ENCODE peak calls at places on chromosomes 11 and 22, in nine cellular contexts. One of them, this sample, is unnamed. For H3K36me3, the result is how much of the 10 kb centered on the place peaks cover.

GRCh38 chr11:29119691-29120328 is 897.0 kb downstream of the KCNA4 start:
- DNase-seq in colonic mucosa: no peak
- DNase-seq in heart left ventricle: no peak
- DNase-seq in tibial nerve: no peak
- DNase-seq in K562: no peak
- DNase-seq in ovary: no peak
- DNase-seq in PC-9: no peak
- DNase-seq in suprapubic skin: no peak
- DNase-seq in sigmoid colon: no peak
- DNase-seq in this sample: no peak

GRCh38 chr11:14249121-14249963 is 109.6 kb downstream of the RRAS2 start:
- DNase-seq in ovary: peak
- DNase-seq in K562: peak
- DNase-seq in heart left ventricle: no peak
- DNase-seq in colonic mucosa: peak
- DNase-seq in PC-9: no peak
- DNase-seq in suprapubic skin: peak
- DNase-seq in tibial nerve: peak
- DNase-seq in sigmoid colon: peak
- DNase-seq in this sample: peak

GRCh38 chr11:61332266-61332822 is 561 bp downstream of the DDB1 start:
- DNase-seq in suprapubic skin: no peak
- DNase-seq in heart left ventricle: no peak
- DNase-seq in tibial nerve: no peak
- DNase-seq in colonic mucosa: no peak
- DNase-seq in PC-9: no peak
- DNase-seq in K562: peak
- DNase-seq in ovary: no peak
- DNase-seq in sigmoid colon: no peak
- DNase-seq in this sample: peak

GRCh38 chr11:72317982-72318381 is 74.0 kb upstream of the PHOX2A start:
- DNase-seq in sigmoid colon: peak
- DNase-seq in suprapubic skin: no peak
- DNase-seq in colonic mucosa: no peak
- DNase-seq in tibial nerve: no peak
- DNase-seq in K562: no peak
- DNase-seq in ovary: no peak
- DNase-seq in heart left ventricle: no peak
- DNase-seq in PC-9: no peak
- DNase-seq in this sample: no peak

GRCh38 chr11:106497321-106497720 is 419.9 kb downstream of the AASDHPPT start:
- DNase-seq in K562: no peak
- DNase-seq in PC-9: no peak
- DNase-seq in sigmoid colon: no peak
- DNase-seq in heart left ventricle: no peak
- DNase-seq in suprapubic skin: no peak
- DNase-seq in colonic mucosa: no peak
- DNase-seq in ovary: no peak
- DNase-seq in tibial nerve: no peak
- DNase-seq in this sample: no peak

GRCh38 chr11:118524757-118525465 is 2.4 kb upstream of the TTC36 start:
- DNase-seq in K562: no peak
- DNase-seq in heart left ventricle: no peak
- DNase-seq in suprapubic skin: no peak
- DNase-seq in ovary: no peak
- DNase-seq in colonic mucosa: no peak
- DNase-seq in PC-9: no peak
- DNase-seq in sigmoid colon: no peak
- DNase-seq in tibial nerve: no peak
- DNase-seq in this sample: no peak

GRCh38 chr11:19842505-19842904 is 129.9 kb downstream of the NAV2 start:
- DNase-seq in suprapubic skin: no peak
- DNase-seq in colonic mucosa: no peak
- DNase-seq in sigmoid colon: no peak
- DNase-seq in tibial nerve: no peak
- DNase-seq in PC-9: no peak
- DNase-seq in ovary: no peak
- DNase-seq in heart left ventricle: no peak
- DNase-seq in K562: no peak
- DNase-seq in this sample: no peak

GRCh38 chr22:29150701-29151100 is 55.0 kb upstream of the EMID1 start:
- DNase-seq in ovary: no peak
- DNase-seq in colonic mucosa: no peak
- DNase-seq in tibial nerve: no peak
- DNase-seq in sigmoid colon: peak
- DNase-seq in K562: no peak
- DNase-seq in heart left ventricle: no peak
- DNase-seq in PC-9: no peak
- DNase-seq in suprapubic skin: peak
- DNase-seq in this sample: no peak

GRCh38 chr11:1852885-1853284 is at the start of gene LSP1:
- DNase-seq in sigmoid colon: no peak
- DNase-seq in ovary: no peak
- DNase-seq in PC-9: no peak
- DNase-seq in colonic mucosa: no peak
- DNase-seq in heart left ventricle: no peak
- DNase-seq in suprapubic skin: no peak
- DNase-seq in K562: no peak
- DNase-seq in tibial nerve: no peak
- DNase-seq in this sample: peak

GRCh38 chr22:23233746-23234408 is 53.6 kb downstream of the BCR start:
- DNase-seq in colonic mucosa: no peak
- DNase-seq in K562: peak
- DNase-seq in PC-9: no peak
- DNase-seq in tibial nerve: no peak
- DNase-seq in sigmoid colon: no peak
- DNase-seq in heart left ventricle: peak
- DNase-seq in suprapubic skin: no peak
- DNase-seq in ovary: no peak
- DNase-seq in this sample: no peak

GRCh38 chr11:773425-773824 is 3.9 kb downstream of the GATD1 start:
- DNase-seq in heart left ventricle: no peak
- DNase-seq in tibial nerve: no peak
- DNase-seq in suprapubic skin: peak
- DNase-seq in sigmoid colon: no peak
- DNase-seq in ovary: no peak
- DNase-seq in PC-9: no peak
- DNase-seq in colonic mucosa: no peak
- DNase-seq in K562: no peak
- DNase-seq in this sample: no peak

GRCh38 chr11:117794772-117795629 is 2.0 kb downstream of the DSCAML1 start:
- DNase-seq in heart left ventricle: no peak
- DNase-seq in K562: no peak
- DNase-seq in colonic mucosa: no peak
- DNase-seq in ovary: no peak
- DNase-seq in tibial nerve: no peak
- DNase-seq in suprapubic skin: no peak
- DNase-seq in PC-9: no peak
- DNase-seq in sigmoid colon: no peak
- DNase-seq in this sample: no peak

GRCh38 chr11:32891657-32892354 is 805 bp upstream of the QSER1 start:
- DNase-seq in tibial nerve: no peak
- DNase-seq in K562: no peak
- DNase-seq in PC-9: peak
- DNase-seq in sigmoid colon: no peak
- DNase-seq in ovary: no peak
- DNase-seq in suprapubic skin: no peak
- DNase-seq in colonic mucosa: peak
- DNase-seq in heart left ventricle: no peak
- DNase-seq in this sample: no peak

GRCh38 chr11:1751999-1752906 is 1.9 kb upstream of the IFITM10 start:
- DNase-seq in suprapubic skin: no peak
- DNase-seq in tibial nerve: no peak
- DNase-seq in ovary: no peak
- DNase-seq in K562: no peak
- DNase-seq in PC-9: no peak
- DNase-seq in sigmoid colon: no peak
- DNase-seq in colonic mucosa: no peak
- DNase-seq in heart left ventricle: no peak
- DNase-seq in this sample: no peak

GRCh38 chr11:126834149-126834548 is 166.4 kb downstream of the KIRREL3 start:
- DNase-seq in PC-9: no peak
- DNase-seq in colonic mucosa: no peak
- DNase-seq in heart left ventricle: no peak
- DNase-seq in suprapubic skin: no peak
- DNase-seq in sigmoid colon: no peak
- DNase-seq in ovary: no peak
- DNase-seq in tibial nerve: peak
- DNase-seq in K562: no peak
- DNase-seq in this sample: no peak

GRCh38 chr11:88972210-88972609 is 93.6 kb downstream of the GRM5 start:
- DNase-seq in heart left ventricle: no peak
- DNase-seq in PC-9: no peak
- DNase-seq in ovary: no peak
- DNase-seq in suprapubic skin: no peak
- DNase-seq in sigmoid colon: no peak
- DNase-seq in tibial nerve: no peak
- DNase-seq in colonic mucosa: no peak
- DNase-seq in K562: no peak
- DNase-seq in this sample: no peak
- TF ChIP-seq CTCF in heart left ventricle: no peak
- TF ChIP-seq CTCF in PC-9: no peak
- TF ChIP-seq CTCF in ovary: no peak
- TF ChIP-seq CTCF in suprapubic skin: no peak
- TF ChIP-seq CTCF in sigmoid colon: no peak
- TF ChIP-seq CTCF in tibial nerve: no peak
- TF ChIP-seq CTCF in colonic mucosa: no peak
- TF ChIP-seq CTCF in K562: no peak
- TF ChIP-seq CTCF in this sample: no peak

DNA sequence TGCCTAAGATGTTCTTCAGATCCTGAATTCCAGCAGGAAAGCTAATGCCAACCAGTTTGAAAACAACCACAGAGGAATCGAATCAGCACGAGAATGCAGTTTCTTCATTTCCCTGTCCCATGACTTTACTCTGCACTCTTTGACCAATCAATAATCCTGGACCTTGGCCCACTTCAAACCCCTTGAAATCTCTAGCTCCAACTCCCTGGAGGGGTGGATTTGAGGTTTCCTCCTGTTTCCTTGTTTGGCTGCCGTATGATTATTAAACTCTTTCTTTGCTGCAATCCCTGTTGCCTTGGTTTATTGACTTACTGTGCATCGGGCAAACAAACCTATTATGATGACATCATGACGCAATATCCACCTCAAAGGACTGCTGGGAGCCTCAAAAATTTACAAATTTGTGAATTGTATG is 109.3 kb downstream of the FBXO7 start:
- DNase-seq in K562: no peak
- DNase-seq in ovary: no peak
- DNase-seq in heart left ventricle: no peak
- DNase-seq in sigmoid colon: peak
- DNase-seq in colonic mucosa: no peak
- DNase-seq in PC-9: peak
- DNase-seq in suprapubic skin: no peak
- DNase-seq in tibial nerve: peak
- DNase-seq in this sample: no peak
- H3K27ac ChIP-seq in K562: no peak
- H3K27ac ChIP-seq in ovary: no peak
- H3K27ac ChIP-seq in heart left ventricle: peak
- H3K27ac ChIP-seq in sigmoid colon: no peak
- H3K27ac ChIP-seq in colonic mucosa: no peak
- H3K27ac ChIP-seq in PC-9: peak
- H3K27ac ChIP-seq in suprapubic skin: peak
- H3K27ac ChIP-seq in tibial nerve: peak
- H3K27ac ChIP-seq in this sample: no peak

GRCh38 chr11:69959461-69959860 is 118.7 kb upstream of the ANO1 start:
- DNase-seq in heart left ventricle: no peak
- DNase-seq in PC-9: no peak
- DNase-seq in colonic mucosa: no peak
- DNase-seq in tibial nerve: no peak
- DNase-seq in K562: no peak
- DNase-seq in ovary: no peak
- DNase-seq in sigmoid colon: no peak
- DNase-seq in suprapubic skin: no peak
- DNase-seq in this sample: no peak

GRCh38 chr11:69954756-69955155 is 123.4 kb upstream of the ANO1 start:
- DNase-seq in suprapubic skin: no peak
- DNase-seq in sigmoid colon: no peak
- DNase-seq in tibial nerve: no peak
- DNase-seq in heart left ventricle: peak
- DNase-seq in K562: no peak
- DNase-seq in PC-9: no peak
- DNase-seq in ovary: no peak
- DNase-seq in colonic mucosa: no peak
- DNase-seq in this sample: no peak

GRCh38 chr11:69958308-69958707 is 119.8 kb upstream of the ANO1 start:
- DNase-seq in tibial nerve: no peak
- DNase-seq in K562: no peak
- DNase-seq in ovary: no peak
- DNase-seq in PC-9: no peak
- DNase-seq in sigmoid colon: no peak
- DNase-seq in heart left ventricle: no peak
- DNase-seq in suprapubic skin: no peak
- DNase-seq in colonic mucosa: no peak
- DNase-seq in this sample: no peak

GRCh38 chr11:69956669-69957190 is 121.4 kb upstream of the ANO1 start:
- DNase-seq in suprapubic skin: no peak
- DNase-seq in tibial nerve: no peak
- DNase-seq in K562: no peak
- DNase-seq in colonic mucosa: no peak
- DNase-seq in heart left ventricle: no peak
- DNase-seq in ovary: no peak
- DNase-seq in PC-9: no peak
- DNase-seq in sigmoid colon: no peak
- DNase-seq in this sample: no peak

GRCh38 chr11:69957849-69958248 is 120.3 kb upstream of the ANO1 start:
- DNase-seq in K562: peak
- DNase-seq in tibial nerve: no peak
- DNase-seq in sigmoid colon: no peak
- DNase-seq in colonic mucosa: no peak
- DNase-seq in suprapubic skin: no peak
- DNase-seq in ovary: no peak
- DNase-seq in PC-9: no peak
- DNase-seq in heart left ventricle: no peak
- DNase-seq in this sample: no peak
- H3K36me3 ChIP-seq in K562: under half
- H3K36me3 ChIP-seq in tibial nerve: under half
- H3K36me3 ChIP-seq in sigmoid colon: under half
- H3K36me3 ChIP-seq in colonic mucosa: under half
- H3K36me3 ChIP-seq in suprapubic skin: under half
- H3K36me3 ChIP-seq in ovary: under half
- H3K36me3 ChIP-seq in PC-9: under half
- H3K36me3 ChIP-seq in heart left ventricle: under half
- H3K36me3 ChIP-seq in this sample: under half

DNA sequence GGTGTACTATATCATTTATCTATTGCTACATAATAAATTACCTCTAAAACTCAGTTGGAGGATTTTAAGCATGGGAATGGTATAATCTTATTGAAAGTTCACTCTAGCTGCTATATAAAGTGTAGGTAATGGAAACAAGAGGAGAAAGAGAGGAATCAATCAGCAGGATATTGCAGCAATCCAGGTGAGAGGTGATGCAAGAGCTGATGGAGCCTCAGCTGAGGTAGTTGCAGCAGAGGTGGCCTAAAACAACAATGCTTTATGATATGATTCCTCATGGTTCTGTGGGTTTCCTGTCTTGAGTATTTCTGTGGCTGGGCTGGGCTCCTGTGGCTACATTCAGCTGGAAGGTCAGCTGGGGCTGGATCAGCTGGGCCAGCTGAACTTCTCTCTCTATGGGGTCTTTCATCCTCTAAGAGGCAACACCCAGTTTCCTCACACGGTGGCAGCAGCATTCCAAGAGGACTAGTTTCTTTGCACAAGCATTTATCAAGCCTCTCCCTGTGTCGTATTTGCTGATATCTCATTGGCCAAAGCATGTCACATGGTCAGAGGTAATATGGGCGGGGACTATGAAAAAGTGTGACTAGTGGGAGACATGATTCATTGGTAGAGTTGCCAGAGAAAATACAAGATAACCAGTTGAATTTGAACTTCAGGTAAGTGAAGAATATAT is 135.4 kb upstream of the LARGE1 start:
- DNase-seq in ovary: no peak
- DNase-seq in tibial nerve: no peak
- DNase-seq in heart left ventricle: no peak
- DNase-seq in sigmoid colon: no peak
- DNase-seq in colonic mucosa: no peak
- DNase-seq in PC-9: peak
- DNase-seq in K562: peak
- DNase-seq in suprapubic skin: no peak
- DNase-seq in this sample: no peak
- TF ChIP-seq CTCF in ovary: no peak
- TF ChIP-seq CTCF in tibial nerve: no peak
- TF ChIP-seq CTCF in heart left ventricle: peak
- TF ChIP-seq CTCF in sigmoid colon: no peak
- TF ChIP-seq CTCF in colonic mucosa: no peak
- TF ChIP-seq CTCF in PC-9: peak
- TF ChIP-seq CTCF in K562: no peak
- TF ChIP-seq CTCF in suprapubic skin: no peak
- TF ChIP-seq CTCF in this sample: no peak

This sample was measured in CD8-positive, alpha-beta T cell.